ENCODE peak calls at places on chromosomes 2 and 18, in nine cellular contexts. K is mesothelial cell of epicardium, H is fibroblast of lung, E is mucosa of gallbladder, B is brain microvascular endothelial cell, F is ecto neural progenitor cell, I is NCI-H1417, M is posterior vena cava, Q is HTR-8/SVneo. O is an unnamed sample.

GRCh38 chr2:161122772-161123530 is 37.3 kb upstream of the TANK start:
- DNase-seq in K (no peak), H (peak; percentile 94), E (peak; percentile 64), B (peak; percentile 89), F (no peak), I (peak; percentile 2), M (no peak), Q (peak; percentile 77), O (peak; percentile 6)

GRCh38 chr2:26243643-26244478 is 571 bp downstream of the HADHA start:
- DNase-seq in K (peak; percentile 48), H (peak; percentile 37), E (no peak), B (peak; percentile 6), F (no peak), I (peak; percentile 54), M (no peak), Q (no peak), O (no peak)

GRCh38 chr2:71849111-71849510 is 298.6 kb downstream of the CYP26B1 start:
- DNase-seq in K (no peak), H (no peak), E (no peak), B (no peak), F (peak; percentile 24), I (no peak), M (no peak), Q (no peak), O (no peak)

GRCh38 chr2:36459725-36460137 is 104.2 kb downstream of the CRIM1 start:
- DNase-seq in K (no peak), H (peak; percentile 63), E (peak; percentile 78), B (no peak), F (no peak), I (peak; percentile 69), M (no peak), Q (peak; percentile 56), O (no peak)

GRCh38 chr2:120587326-120587996 is 148.2 kb upstream of the GLI2 start:
- DNase-seq in K (no peak), H (no peak), E (no peak), B (no peak), F (peak; percentile 75), I (no peak), M (no peak), Q (no peak), O (peak; percentile 7)

GRCh38 chr2:112187046-112187715 is 49.0 kb downstream of the FBLN7 start:
- DNase-seq in K (no peak), H (no peak), E (no peak), B (no peak), F (no peak), I (no peak), M (no peak), Q (no peak), O (no peak)

GRCh38 chr2:1916881-1917280 is 172.6 kb upstream of the PXDN start:
- DNase-seq in K (no peak), H (no peak), E (no peak), B (no peak), F (no peak), I (no peak), M (no peak), Q (no peak), O (no peak)

GRCh38 chr18:22559414-22560282 is 141.9 kb upstream of the CTAGE1 start:
- DNase-seq in K (peak; percentile 87), H (peak; percentile 79), E (peak; percentile 45), B (peak; percentile 84), F (peak; percentile 78), I (peak; percentile 40), M (peak; percentile 92), Q (peak; percentile 53), O (no peak)

GRCh38 chr2:206428783-206429182 is 14.5 kb upstream of the ADAM23 start:
- DNase-seq in K (no peak), H (no peak), E (no peak), B (no peak), F (no peak), I (no peak), M (no peak), Q (no peak), O (no peak)

GRCh38 chr2:239263937-239264837 is 136.6 kb downstream of the HDAC4 start:
- DNase-seq in K (no peak), H (peak; percentile 53), E (no peak), B (no peak), F (no peak), I (no peak), M (peak; percentile 79), Q (no peak), O (no peak)

GRCh38 chr2:48131503-48132293 is 225.4 kb upstream of the FBXO11 start:
- DNase-seq in K (no peak), H (peak; percentile 65), E (no peak), B (peak; percentile 86), F (no peak), I (no peak), M (no peak), Q (no peak), O (peak; percentile 82)

GRCh38 chr2:147715807-147716206 is 129.0 kb upstream of the ACVR2A start:
- DNase-seq in K (no peak), H (peak; percentile 82), E (no peak), B (no peak), F (no peak), I (no peak), M (no peak), Q (no peak), O (no peak)

GRCh38 chr2:172635548-172635947 is 79.7 kb downstream of the PDK1 start:
- DNase-seq in K (no peak), H (no peak), E (no peak), B (no peak), F (no peak), I (no peak), M (no peak), Q (no peak), O (no peak)

GRCh38 chr2:181324912-181325311 is 132.3 kb upstream of the ITGA4 start:
- DNase-seq in K (no peak), H (no peak), E (no peak), B (no peak), F (no peak), I (no peak), M (no peak), Q (no peak), O (no peak)

GRCh38 chr2:186017278-186017677 is 278.7 kb downstream of the FSIP2 start:
- DNase-seq in K (no peak), H (no peak), E (no peak), B (no peak), F (no peak), I (no peak), M (no peak), Q (no peak), O (no peak)

GRCh38 chr18:36942264-36942663 is 113.3 kb downstream of the KIAA1328 start:
- DNase-seq in K (no peak), H (peak; percentile 18), E (no peak), B (peak; percentile 33), F (no peak), I (no peak), M (no peak), Q (peak; percentile 8), O (no peak)

GRCh38 chr2:217858519-217859466 is 144.0 kb downstream of the TNS1 start:
- DNase-seq in K (peak; percentile 63), H (peak; percentile 82), E (peak; percentile 82), B (peak; percentile 96), F (peak; percentile 81), I (peak; percentile 40), M (peak; percentile 95), Q (peak; percentile 45), O (peak; percentile 17)

GRCh38 chr2:224158831-224159230 is 119.7 kb upstream of the SERPINE2 start:
- DNase-seq in K (no peak), H (no peak), E (no peak), B (no peak), F (no peak), I (no peak), M (no peak), Q (no peak), O (no peak)

GRCh38 chr2:28134262-28134812 is 243.8 kb downstream of the BABAM2 start:
- DNase-seq in K (no peak), H (no peak), E (peak; percentile 83), B (no peak), F (no peak), I (no peak), M (no peak), Q (no peak), O (no peak)

GRCh38 chr2:158741631-158742030 is 53.5 kb upstream of the DAPL1 start:
- DNase-seq in K (no peak), H (no peak), E (no peak), B (no peak), F (no peak), I (no peak), M (no peak), Q (no peak), O (no peak)

GRCh38 chr2:47903781-47904447 is 2.4 kb downstream of the FBXO11 start:
- DNase-seq in K (no peak), H (no peak), E (no peak), B (no peak), F (no peak), I (no peak), M (no peak), Q (no peak), O (no peak)

GRCh38 chr2:105294046-105294445 is 35.5 kb downstream of the TGFBRAP1 start:
- DNase-seq in K (no peak), H (peak; percentile 5), E (no peak), B (no peak), F (peak; percentile 34), I (no peak), M (no peak), Q (no peak), O (no peak)

GRCh38 chr2:101400048-101400447 is 12.7 kb upstream of the CREG2 start:
- DNase-seq in K (no peak), H (peak; percentile 70), E (peak; percentile 51), B (no peak), F (no peak), I (no peak), M (no peak), Q (no peak), O (no peak)

GRCh38 chr2:197952540-197953202 is 148.3 kb downstream of the PLCL1 start:
- DNase-seq in K (no peak), H (no peak), E (no peak), B (peak; percentile 24), F (no peak), I (no peak), M (no peak), Q (no peak), O (no peak)

GRCh38 chr2:20577495-20578235 is 73.2 kb downstream of the HS1BP3 start:
- DNase-seq in K (no peak), H (peak; percentile 74), E (no peak), B (no peak), F (no peak), I (no peak), M (peak; percentile 87), Q (peak; percentile 77), O (no peak)

GRCh38 chr18:32277492-32277988 is 87.7 kb downstream of the MEP1B start:
- DNase-seq in K (no peak), H (no peak), E (no peak), B (no peak), F (no peak), I (no peak), M (no peak), Q (no peak), O (no peak)

GRCh38 chr2:219356834-219357233 is 24.3 kb upstream of the RESP18 start:
- DNase-seq in K (no peak), H (no peak), E (no peak), B (no peak), F (no peak), I (no peak), M (no peak), Q (no peak), O (no peak)

GRCh38 chr2:136360790-136361189 is 242.8 kb upstream of the CXCR4 start:
- DNase-seq in K (no peak), H (no peak), E (no peak), B (no peak), F (no peak), I (no peak), M (no peak), Q (no peak), O (no peak)

GRCh38 chr2:60808330-60808801 is 52.3 kb downstream of the PAPOLG start:
- DNase-seq in K (peak; percentile 20), H (peak; percentile 25), E (no peak), B (no peak), F (no peak), I (no peak), M (no peak), Q (no peak), O (peak; percentile 23)

O was measured in cerebellum.